ENCODE peak calls at places on chromosomes 1 and 21, in five cellular contexts. One of them, this sample, is unnamed.

GRCh38 chr1:11026052-11026451 is 13.6 kb downstream of the TARDBP start:
- DNase-seq in MM.1S: no peak
- DNase-seq in HCT116: no peak
- DNase-seq in PC-3: no peak
- DNase-seq in GM23248: no peak
- DNase-seq in this sample: no peak

GRCh38 chr1:71964188-71964587 is 318.2 kb downstream of the NEGR1 start:
- DNase-seq in HCT116: no peak
- DNase-seq in MM.1S: no peak
- DNase-seq in PC-3: peak
- DNase-seq in GM23248: no peak
- DNase-seq in this sample: no peak

GRCh38 chr1:205670611-205671430 is 9.5 kb downstream of the SLC45A3 start:
- DNase-seq in MM.1S: no peak
- DNase-seq in PC-3: no peak
- DNase-seq in HCT116: no peak
- DNase-seq in GM23248: no peak
- DNase-seq in this sample: peak

GRCh38 chr21:17462276-17462981 is 50.4 kb upstream of the CXADR start:
- DNase-seq in MM.1S: no peak
- DNase-seq in HCT116: no peak
- DNase-seq in PC-3: peak
- DNase-seq in GM23248: no peak
- DNase-seq in this sample: no peak

GRCh38 chr21:41283211-41283818 is 33.3 kb upstream of the FAM3B start:
- DNase-seq in HCT116: peak
- DNase-seq in PC-3: peak
- DNase-seq in GM23248: peak
- DNase-seq in MM.1S: peak
- DNase-seq in this sample: peak

GRCh38 chr1:43345119-43345518 is 7.5 kb downstream of the MPL start:
- DNase-seq in MM.1S: no peak
- DNase-seq in PC-3: peak
- DNase-seq in HCT116: no peak
- DNase-seq in GM23248: no peak
- DNase-seq in this sample: no peak

GRCh38 chr1:161502181-161502580 is 3.1 kb upstream of the FCGR2A start:
- DNase-seq in HCT116: no peak
- DNase-seq in PC-3: no peak
- DNase-seq in MM.1S: no peak
- DNase-seq in GM23248: no peak
- DNase-seq in this sample: peak

GRCh38 chr1:14347186-14347585 is 251.3 kb upstream of the KAZN start:
- DNase-seq in PC-3: no peak
- DNase-seq in HCT116: no peak
- DNase-seq in MM.1S: no peak
- DNase-seq in GM23248: no peak
- DNase-seq in this sample: no peak

GRCh38 chr21:42002421-42002958 is 7.7 kb downstream of the ZBTB21 start:
- DNase-seq in MM.1S: no peak
- DNase-seq in PC-3: peak
- DNase-seq in GM23248: peak
- DNase-seq in HCT116: no peak
- DNase-seq in this sample: no peak

GRCh38 chr1:67018574-67018973 is 35.4 kb downstream of the SLC35D1 start:
- DNase-seq in MM.1S: no peak
- DNase-seq in GM23248: peak
- DNase-seq in PC-3: no peak
- DNase-seq in HCT116: no peak
- DNase-seq in this sample: peak

GRCh38 chr21:36113647-36114428 is 21.0 kb upstream of the CBR3 start:
- DNase-seq in GM23248: no peak
- DNase-seq in MM.1S: peak
- DNase-seq in HCT116: no peak
- DNase-seq in PC-3: peak
- DNase-seq in this sample: no peak

GRCh38 chr1:245180496-245180895 is 25.7 kb downstream of the KIF26B start:
- DNase-seq in HCT116: no peak
- DNase-seq in PC-3: no peak
- DNase-seq in MM.1S: peak
- DNase-seq in GM23248: no peak
- DNase-seq in this sample: no peak

GRCh38 chr1:221347706-221348105 is 394.2 kb downstream of the DUSP10 start:
- DNase-seq in HCT116: no peak
- DNase-seq in PC-3: no peak
- DNase-seq in MM.1S: no peak
- DNase-seq in GM23248: no peak
- DNase-seq in this sample: no peak

GRCh38 chr1:113809651-113810602 is 2.3 kb downstream of the RSBN1 start:
- DNase-seq in PC-3: peak
- DNase-seq in HCT116: no peak
- DNase-seq in GM23248: peak
- DNase-seq in MM.1S: no peak
- DNase-seq in this sample: no peak

GRCh38 chr1:203672354-203672753 is 45.7 kb downstream of the ATP2B4 start:
- DNase-seq in PC-3: no peak
- DNase-seq in HCT116: no peak
- DNase-seq in MM.1S: no peak
- DNase-seq in GM23248: peak
- DNase-seq in this sample: peak

GRCh38 chr1:65564493-65564892 is 144.0 kb downstream of the LEPR start:
- DNase-seq in MM.1S: no peak
- DNase-seq in PC-3: no peak
- DNase-seq in HCT116: no peak
- DNase-seq in GM23248: no peak
- DNase-seq in this sample: no peak

GRCh38 chr1:62353853-62354252 is 34.6 kb upstream of the KANK4 start:
- DNase-seq in GM23248: no peak
- DNase-seq in HCT116: no peak
- DNase-seq in MM.1S: no peak
- DNase-seq in PC-3: no peak
- DNase-seq in this sample: no peak

GRCh38 chr1:154753426-154753825 is 116.7 kb downstream of the KCNN3 start:
- DNase-seq in MM.1S: no peak
- DNase-seq in GM23248: no peak
- DNase-seq in PC-3: no peak
- DNase-seq in HCT116: no peak
- DNase-seq in this sample: no peak

GRCh38 chr1:154845879-154846278 is 24.2 kb downstream of the KCNN3 start:
- DNase-seq in HCT116: no peak
- DNase-seq in MM.1S: no peak
- DNase-seq in GM23248: no peak
- DNase-seq in PC-3: no peak
- DNase-seq in this sample: no peak

GRCh38 chr21:46603228-46603627 is 1.7 kb downstream of the S100B start:
- DNase-seq in MM.1S: no peak
- DNase-seq in PC-3: peak
- DNase-seq in HCT116: no peak
- DNase-seq in GM23248: peak
- DNase-seq in this sample: peak

DNA sequence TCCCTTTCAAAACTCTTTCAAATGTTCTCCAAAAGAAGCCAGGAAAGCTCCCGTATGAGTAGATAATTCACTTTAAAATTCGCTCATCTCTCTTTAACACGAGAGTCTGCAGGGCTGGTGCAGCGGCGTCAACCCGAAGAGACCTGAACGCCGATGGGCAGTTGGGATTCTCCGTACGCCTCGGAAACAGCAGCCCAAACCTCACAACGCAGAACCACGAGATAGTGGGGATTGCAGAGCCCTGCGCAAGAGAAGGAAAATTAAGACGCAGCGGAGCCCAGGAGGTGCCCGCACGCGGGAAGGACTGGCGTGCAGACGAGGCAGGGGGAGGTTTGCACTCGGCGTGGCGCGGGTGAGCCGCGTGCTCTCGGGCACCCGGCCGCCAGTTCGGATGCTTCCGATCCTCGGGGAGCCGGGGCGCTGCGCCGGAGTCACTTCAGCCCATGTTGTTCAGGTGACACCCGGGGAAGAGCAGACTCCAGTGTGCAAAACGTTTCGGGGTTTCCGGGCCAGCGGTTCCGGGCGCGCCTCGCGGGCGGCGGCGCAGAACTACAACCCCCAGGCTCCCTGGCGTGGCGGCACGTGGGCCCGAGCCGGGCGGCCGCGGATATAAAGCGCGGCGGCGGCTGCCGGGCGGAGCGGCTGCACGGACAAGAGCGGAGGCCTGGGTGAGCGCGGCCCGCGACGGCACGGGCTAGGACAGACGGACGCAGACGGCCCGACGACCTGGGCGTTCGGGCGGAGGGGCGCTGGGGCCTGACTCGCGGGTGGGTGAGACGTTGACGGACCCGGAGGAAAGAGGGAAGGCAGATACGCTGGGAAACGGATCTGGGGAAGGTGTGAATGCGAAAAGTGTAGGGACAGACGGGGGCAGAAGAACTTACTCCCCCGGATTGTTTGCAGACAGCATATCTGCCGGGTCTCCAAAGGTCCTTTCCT is at the start of gene NPL:
- DNase-seq in PC-3: peak
- DNase-seq in GM23248: peak
- DNase-seq in HCT116: no peak
- DNase-seq in MM.1S: peak
- DNase-seq in this sample: peak
- TF ChIP-seq EZH2 in PC-3: peak
- TF ChIP-seq EZH2 in GM23248: no peak
- TF ChIP-seq EZH2 in HCT116: no peak
- TF ChIP-seq EZH2 in MM.1S: no peak
- TF ChIP-seq EZH2 in this sample: peak

DNA sequence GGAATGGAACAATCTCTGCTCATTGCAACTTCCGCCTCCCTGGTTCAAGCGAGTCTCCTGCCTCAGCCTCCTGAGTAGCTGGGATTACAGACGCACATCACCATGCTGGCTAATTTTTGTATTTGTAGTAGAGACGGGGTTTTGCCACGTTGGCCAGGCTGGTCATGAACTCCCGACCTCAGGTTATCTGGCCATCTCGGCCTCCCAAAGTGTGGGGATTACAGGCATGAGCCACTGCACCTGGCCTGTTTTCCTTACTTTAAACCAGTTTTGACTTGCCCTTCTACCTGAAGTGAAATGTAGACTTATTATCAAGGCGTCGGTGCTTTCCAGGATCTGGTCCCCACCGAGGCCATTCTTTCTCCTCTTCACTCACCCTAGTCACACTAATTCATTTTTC is 141.8 kb downstream of the DYRK1A start:
- DNase-seq in PC-3: no peak
- DNase-seq in HCT116: no peak
- DNase-seq in MM.1S: no peak
- DNase-seq in GM23248: no peak
- DNase-seq in this sample: no peak
- H3K9ac ChIP-seq in PC-3: no peak
- H3K9ac ChIP-seq in HCT116: no peak
- H3K9ac ChIP-seq in MM.1S: no peak
- H3K9ac ChIP-seq in GM23248: no peak
- H3K9ac ChIP-seq in this sample: no peak

DNA sequence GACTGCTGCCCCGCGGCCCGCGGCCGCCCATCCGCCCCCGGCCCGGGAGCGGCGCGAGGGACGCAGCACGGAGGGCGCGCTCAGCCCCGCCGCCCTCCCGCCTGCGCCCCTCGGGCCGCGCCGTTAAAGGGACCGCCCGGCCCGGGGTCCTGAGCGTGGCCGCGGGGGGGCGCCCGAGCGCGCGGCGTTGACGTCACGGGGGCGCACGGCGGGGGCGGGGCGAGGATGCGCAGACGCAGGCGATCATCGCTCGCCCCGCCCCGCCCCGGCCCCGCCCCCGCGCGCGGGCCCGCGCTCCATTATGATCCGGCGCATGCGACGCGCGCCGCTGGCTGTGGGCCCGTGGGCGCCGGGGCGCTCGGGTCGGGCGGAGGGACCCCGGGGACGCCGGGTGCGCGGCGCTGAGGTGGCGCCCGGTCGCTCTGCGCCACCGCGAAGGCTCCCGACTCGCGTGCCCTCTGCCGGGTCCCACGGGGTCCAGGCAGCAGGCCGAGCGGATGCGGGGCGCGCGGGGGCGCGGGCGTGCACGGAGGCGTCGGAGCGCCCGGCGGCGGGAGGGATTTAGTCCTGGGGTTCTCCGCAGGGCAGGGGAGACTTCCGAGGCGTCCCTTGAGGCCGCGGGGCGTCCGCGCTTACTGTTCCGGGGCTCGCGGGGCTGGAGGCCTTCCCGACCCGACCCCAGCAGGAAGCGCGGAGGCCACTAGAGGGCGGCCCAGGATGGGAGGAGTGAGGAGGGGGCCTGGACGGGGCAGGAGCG is at the start of gene DVL1:
- DNase-seq in MM.1S: peak
- DNase-seq in PC-3: peak
- DNase-seq in GM23248: peak
- DNase-seq in HCT116: no peak
- DNase-seq in this sample: peak
- TF ChIP-seq EZH2phosphoT487 in MM.1S: no peak
- TF ChIP-seq EZH2phosphoT487 in PC-3: no peak
- TF ChIP-seq EZH2phosphoT487 in GM23248: no peak
- TF ChIP-seq EZH2phosphoT487 in HCT116: no peak
- TF ChIP-seq EZH2phosphoT487 in this sample: no peak

GRCh38 chr1:37794372-37795339 is 1.0 kb downstream of the MANEAL start:
- DNase-seq in HCT116: no peak
- DNase-seq in MM.1S: peak
- DNase-seq in PC-3: no peak
- DNase-seq in GM23248: no peak
- DNase-seq in this sample: peak

GRCh38 chr1:37797750-37798345 is 4.2 kb downstream of the MANEAL start:
- DNase-seq in GM23248: peak
- DNase-seq in HCT116: no peak
- DNase-seq in PC-3: no peak
- DNase-seq in MM.1S: no peak
- DNase-seq in this sample: no peak

GRCh38 chr1:37795340-37796110 is 1.9 kb downstream of the MANEAL start:
- DNase-seq in HCT116: no peak
- DNase-seq in PC-3: no peak
- DNase-seq in GM23248: peak
- DNase-seq in MM.1S: no peak
- DNase-seq in this sample: peak

GRCh38 chr1:37793773-37794371 is at the start of gene MANEAL:
- DNase-seq in GM23248: peak
- DNase-seq in PC-3: peak
- DNase-seq in MM.1S: peak
- DNase-seq in HCT116: peak
- DNase-seq in this sample: peak

DNA sequence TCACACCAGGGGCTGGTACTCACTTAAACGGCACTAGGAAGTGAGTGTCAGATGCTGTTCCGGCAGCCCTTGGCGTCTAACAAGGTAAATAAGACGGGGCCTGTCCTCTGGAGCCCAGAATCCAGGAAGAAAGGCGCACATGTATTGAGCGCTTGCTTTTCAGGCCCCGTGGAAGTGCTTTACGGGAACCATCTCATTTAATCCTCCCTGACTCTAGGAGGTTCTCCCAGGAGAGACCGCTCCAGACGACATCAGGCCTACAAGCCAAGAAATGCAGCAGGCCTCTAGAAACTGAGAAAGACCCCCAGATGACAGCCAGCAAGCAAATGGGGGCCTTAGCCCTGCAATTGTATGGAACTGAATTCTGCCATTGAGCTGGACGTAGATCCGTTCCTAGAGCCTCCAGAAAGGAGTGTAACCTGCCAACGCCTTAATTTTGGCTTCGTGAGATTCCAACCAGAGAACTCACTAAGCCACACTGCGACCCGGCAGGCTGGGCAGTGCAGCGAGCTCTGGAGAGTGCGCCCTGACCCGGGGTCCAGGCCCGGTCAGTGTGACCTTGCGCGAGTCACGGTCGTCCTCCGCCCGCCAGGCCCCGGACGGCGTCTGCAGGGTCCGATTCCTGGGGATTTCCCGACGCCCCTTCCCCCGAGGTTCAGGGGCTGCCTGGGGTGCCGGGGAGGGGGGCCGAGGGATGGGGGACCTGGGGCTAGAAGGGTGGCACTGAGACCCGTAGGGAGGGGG is 532 bp upstream of the MANEAL start:
- DNase-seq in GM23248: no peak
- DNase-seq in PC-3: no peak
- DNase-seq in MM.1S: no peak
- DNase-seq in HCT116: no peak
- DNase-seq in this sample: no peak
- TF ChIP-seq EZH2 in GM23248: no peak
- TF ChIP-seq EZH2 in PC-3: no peak
- TF ChIP-seq EZH2 in MM.1S: no peak
- TF ChIP-seq EZH2 in HCT116: no peak
- TF ChIP-seq EZH2 in this sample: peak